ENCODE peak calls at places on chromosomes 11 and 22, in eight cellular contexts. A is left cardiac atrium; E is NCI-H2029; H is CD8-positive, alpha-beta memory T cell; I is activated naive CD4-positive, alpha-beta T cell treated with Interleukin-2 at 50 U/mL for 16 hours; J is fibroblast of pulmonary artery; M is GM19239; U is epithelial cell of prostate. Y is an unnamed sample.

GRCh38 chr11:73387594-73388021 is 11.4 kb downstream of the RELT start:
- DNase-seq in I (no peak), E (no peak), H (no peak), M (no peak), J (no peak), A (no peak), U (no peak), Y (no peak)

GRCh38 chr11:15485432-15485831 is 370.7 kb downstream of the INSC start:
- DNase-seq in J (no peak), A (no peak), M (no peak), U (no peak), H (no peak), I (no peak), E (no peak), Y (no peak)

GRCh38 chr11:130644187-130644586 is 195.7 kb downstream of the ADAMTS15 start:
- DNase-seq in E (no peak), A (no peak), M (no peak), U (no peak), I (no peak), H (no peak), J (no peak), Y (no peak)

GRCh38 chr22:37502342-37503182 is 16.4 kb upstream of the MFNG start:
- DNase-seq in J (no peak), A (no peak), H (no peak), E (no peak), I (no peak), M (no peak), U (no peak), Y (no peak)

GRCh38 chr22:35570686-35571194 is 30.1 kb downstream of the RASD2 start:
- DNase-seq in A (no peak), E (no peak), H (no peak), U (no peak), I (no peak), M (no peak), J (no peak), Y (peak)

GRCh38 chr22:31230155-31230870 is 18.2 kb downstream of the LIMK2 start:
- DNase-seq in H (no peak), A (no peak), I (no peak), J (peak), U (no peak), M (no peak), E (no peak), Y (no peak)

GRCh38 chr11:102678022-102678421 is 27.5 kb downstream of the MMP27 start:
- DNase-seq in E (no peak), M (no peak), A (no peak), U (no peak), H (no peak), J (no peak), I (no peak), Y (no peak)

GRCh38 chr22:46613606-46613997 is 6.6 kb upstream of the GRAMD4 start:
- DNase-seq in J (no peak), U (no peak), E (no peak), A (peak), M (peak), H (no peak), I (peak), Y (no peak)

GRCh38 chr11:74182635-74183034 is 11.5 kb downstream of the PPME1 start:
- DNase-seq in A (no peak), J (no peak), M (no peak), H (no peak), U (no peak), I (no peak), E (no peak), Y (no peak)

GRCh38 chr11:120024586-120024985 is 113.3 kb downstream of the TRIM29 start:
- DNase-seq in E (no peak), J (no peak), U (no peak), M (no peak), H (no peak), A (no peak), I (no peak), Y (no peak)

GRCh38 chr22:38352436-38352835 is 35.2 kb upstream of the CSNK1E start:
- DNase-seq in A (no peak), J (no peak), U (no peak), I (no peak), H (no peak), M (no peak), E (no peak), Y (peak)

GRCh38 chr11:100925935-100926334 is 203.7 kb downstream of the PGR start:
- DNase-seq in I (no peak), J (peak), H (no peak), A (no peak), E (no peak), M (no peak), U (peak), Y (no peak)

GRCh38 chr11:75689861-75690641 is 21.2 kb upstream of the MAP6 start:
- DNase-seq in M (no peak), J (no peak), E (no peak), I (no peak), A (no peak), H (no peak), U (no peak), Y (no peak)

GRCh38 chr11:8081591-8082021 is 595 bp downstream of the TUB start:
- DNase-seq in J (no peak), H (no peak), I (no peak), M (no peak), U (no peak), A (peak), E (no peak), Y (no peak)

GRCh38 chr11:45096636-45097035 is 49.8 kb upstream of the PRDM11 start:
- DNase-seq in U (no peak), J (no peak), M (no peak), A (no peak), H (no peak), E (no peak), I (no peak), Y (no peak)

GRCh38 chr11:66559141-66559861 is 9.1 kb downstream of the CTSF start:
- DNase-seq in E (peak), A (peak), U (no peak), M (no peak), J (peak), H (peak), I (peak), Y (no peak)

GRCh38 chr22:44968736-44969135 is 41.1 kb downstream of the PHF21B start:
- DNase-seq in M (no peak), I (no peak), U (no peak), A (no peak), H (no peak), E (no peak), J (no peak), Y (no peak)

GRCh38 chr22:25875461-25875860 is 133.5 kb downstream of the MYO18B start:
- DNase-seq in H (no peak), E (no peak), J (no peak), U (no peak), I (no peak), M (no peak), A (no peak), Y (no peak)

GRCh38 chr22:21044931-21045584 is 688 bp upstream of the LRRC74B start:
- DNase-seq in J (peak), E (no peak), A (peak), H (no peak), M (no peak), U (no peak), I (peak), Y (no peak)

GRCh38 chr22:39699631-39700348 is 129.2 kb downstream of the CACNA1I start:
- DNase-seq in E (peak), J (no peak), I (no peak), M (no peak), A (no peak), U (no peak), H (no peak), Y (peak)

GRCh38 chr11:94521684-94522083 is 9.4 kb downstream of the C11orf97 start:
- DNase-seq in I (no peak), H (no peak), A (no peak), E (no peak), U (no peak), M (no peak), J (peak), Y (no peak)

GRCh38 chr11:122981388-122982264 is at the start of gene BSX:
- DNase-seq in I (peak), H (peak), E (no peak), J (peak), A (peak), U (peak), M (no peak), Y (peak)

GRCh38 chr22:32237021-32237420 is 18.1 kb downstream of the SLC5A4 start:
- DNase-seq in U (no peak), J (no peak), E (no peak), A (no peak), M (no peak), H (no peak), I (no peak), Y (no peak)

GRCh38 chr11:72618801-72619200 is 55.4 kb downstream of the PDE2A start:
- DNase-seq in A (no peak), E (no peak), M (no peak), U (no peak), J (peak), I (no peak), H (no peak), Y (no peak)

GRCh38 chr22:40400173-40400572 is 29.8 kb downstream of the SGSM3 start:
- DNase-seq in E (no peak), M (peak), H (peak), J (no peak), I (peak), A (no peak), U (no peak), Y (no peak)

GRCh38 chr11:96014234-96014633 is 90.3 kb upstream of the MTMR2 start:
- DNase-seq in U (no peak), A (no peak), E (no peak), J (peak), M (no peak), I (peak), H (no peak), Y (no peak)

GRCh38 chr22:19038164-19038546 is 84.1 kb downstream of the DGCR2 start:
- DNase-seq in A (no peak), M (no peak), H (no peak), J (no peak), I (no peak), U (no peak), E (no peak), Y (no peak)

GRCh38 chr11:18046116-18046777 is at the start of gene TPH1:
- DNase-seq in U (peak), H (no peak), E (peak), I (no peak), A (peak), J (peak), M (no peak), Y (peak)

GRCh38 chr22:40618400-40618799 is 18.1 kb downstream of the MRTFA start:
- DNase-seq in H (no peak), J (no peak), E (no peak), I (no peak), M (no peak), A (no peak), U (no peak), Y (no peak)

GRCh38 chr22:17243524-17243923 is 24.3 kb upstream of the ADA2 start:
- DNase-seq in U (peak), E (no peak), J (no peak), H (no peak), I (no peak), A (no peak), M (peak), Y (no peak)

GRCh38 chr11:70826541-70826943 is 425.8 kb downstream of the SHANK2 start:
- DNase-seq in I (no peak), A (no peak), J (no peak), H (no peak), U (no peak), M (no peak), E (peak), Y (no peak)

GRCh38 chr11:1041936-1042608 is 5.6 kb upstream of the MUC6 start:
- DNase-seq in A (peak), E (no peak), M (no peak), H (no peak), U (no peak), I (no peak), J (peak), Y (no peak)